ENCODE peak calls at places on chromosomes 5 and 9, in seven cellular contexts. C is psoas muscle, O is IMR-90, W is astrocyte of the spinal cord, I is GM20000, L is A172, N is kidney. D is an unnamed sample.

GRCh38 chr9:15824310-15824709 is 271.5 kb downstream of the CCDC171 start:
- DNase-seq in C (no peak), O (peak), W (peak), I (no peak), L (peak), N (no peak), D (peak)

GRCh38 chr5:143200781-143201398 is 202.6 kb downstream of the NR3C1 start:
- DNase-seq in C (peak), O (peak), W (peak), I (no peak), L (peak), N (no peak), D (no peak)

GRCh38 chr9:113582698-113583200 is 119.2 kb downstream of the RGS3 start:
- DNase-seq in C (no peak), O (no peak), W (no peak), I (no peak), L (no peak), N (peak), D (no peak)

GRCh38 chr5:39148983-39149534 is 70.3 kb downstream of the FYB1 start:
- DNase-seq in C (no peak), O (peak), W (no peak), I (no peak), L (no peak), N (no peak), D (no peak)

GRCh38 chr5:143306040-143306439 is 97.4 kb downstream of the NR3C1 start:
- DNase-seq in C (no peak), O (no peak), W (no peak), I (no peak), L (no peak), N (no peak), D (no peak)

GRCh38 chr5:135398855-135399837 is at the start of gene MACROH2A1:
- DNase-seq in C (peak), O (peak), W (peak), I (peak), L (peak), N (peak), D (peak)

GRCh38 chr5:143569722-143570567 is 166.5 kb upstream of the NR3C1 start:
- DNase-seq in C (no peak), O (no peak), W (no peak), I (no peak), L (no peak), N (no peak), D (no peak)

GRCh38 chr9:95305770-95306492 is 11.6 kb downstream of the FANCC start:
- DNase-seq in C (no peak), O (peak), W (peak), I (no peak), L (peak), N (no peak), D (no peak)

GRCh38 chr5:125485003-125485641 is 738.7 kb upstream of the ZNF608 start:
- DNase-seq in C (no peak), O (peak), W (peak), I (no peak), L (peak), N (no peak), D (peak)

GRCh38 chr5:122101636-122102285 is 23.7 kb upstream of the LOX start:
- DNase-seq in C (no peak), O (peak), W (peak), I (no peak), L (peak), N (no peak), D (peak)

GRCh38 chr5:154967419-154968024 is 26.6 kb downstream of the MRPL22 start:
- DNase-seq in C (no peak), O (peak), W (peak), I (peak), L (peak), N (no peak), D (no peak)

GRCh38 chr5:157361865-157362465 is 96.0 kb downstream of the CYFIP2 start:
- DNase-seq in C (no peak), O (peak), W (peak), I (no peak), L (no peak), N (no peak), D (no peak)

GRCh38 chr5:153896701-153897100 is 142.0 kb downstream of the FAM114A2 start:
- DNase-seq in C (no peak), O (peak), W (peak), I (peak), L (peak), N (no peak), D (peak)

GRCh38 chr5:95822408-95823240 is at the start of gene GLRX:
- DNase-seq in C (peak), O (peak), W (peak), I (peak), L (peak), N (peak), D (peak)

D was measured in NCI-H1092 treated with DMSO at 0.1 percent for 48 hours.